ENCODE peak calls at places on chromosomes 13 and 19, in four cellular contexts. One of them, this sample, is unnamed. For H3K4me1, the result is how much of the 10 kb centered on the place peaks cover.

GRCh38 chr19:55212447-55212846 is 3.1 kb upstream of the PTPRH start:
- DNase-seq in gastrocnemius medialis: no peak
- DNase-seq in upper lobe of right lung: no peak
- DNase-seq in endodermal cell: peak
- DNase-seq in this sample: no peak

GRCh38 chr13:46119883-46120614 is 15.2 kb upstream of the CPB2 start:
- DNase-seq in endodermal cell: peak
- DNase-seq in upper lobe of right lung: no peak
- DNase-seq in gastrocnemius medialis: no peak
- DNase-seq in this sample: no peak

GRCh38 chr13:48909088-48909389 is 66.7 kb upstream of the FNDC3A start:
- DNase-seq in endodermal cell: no peak
- DNase-seq in upper lobe of right lung: no peak
- DNase-seq in gastrocnemius medialis: no peak
- DNase-seq in this sample: no peak

GRCh38 chr13:34627905-34628682 is 314.0 kb upstream of the NBEA start:
- DNase-seq in endodermal cell: no peak
- DNase-seq in upper lobe of right lung: no peak
- DNase-seq in gastrocnemius medialis: no peak
- DNase-seq in this sample: no peak

GRCh38 chr13:109737606-109738005 is 48.8 kb downstream of the IRS2 start:
- DNase-seq in gastrocnemius medialis: no peak
- DNase-seq in upper lobe of right lung: no peak
- DNase-seq in endodermal cell: peak
- DNase-seq in this sample: no peak

GRCh38 chr13:99969934-99970760 is 1.4 kb downstream of the ZIC5 start:
- DNase-seq in endodermal cell: peak
- DNase-seq in gastrocnemius medialis: no peak
- DNase-seq in upper lobe of right lung: no peak
- DNase-seq in this sample: no peak

GRCh38 chr13:73608731-73609485 is 525.3 kb downstream of the KLF12 start:
- DNase-seq in gastrocnemius medialis: no peak
- DNase-seq in endodermal cell: no peak
- DNase-seq in upper lobe of right lung: no peak
- DNase-seq in this sample: no peak

GRCh38 chr13:111168116-111168515 is 53.0 kb downstream of the ARHGEF7 start:
- DNase-seq in upper lobe of right lung: no peak
- DNase-seq in gastrocnemius medialis: no peak
- DNase-seq in endodermal cell: no peak
- DNase-seq in this sample: no peak

GRCh38 chr13:50319603-50320296 is 304.5 kb downstream of the KCNRG start:
- DNase-seq in upper lobe of right lung: no peak
- DNase-seq in gastrocnemius medialis: no peak
- DNase-seq in endodermal cell: no peak
- DNase-seq in this sample: no peak

GRCh38 chr19:45079063-45079910 is at the start of gene GEMIN7:
- DNase-seq in upper lobe of right lung: peak
- DNase-seq in endodermal cell: peak
- DNase-seq in gastrocnemius medialis: peak
- DNase-seq in this sample: peak

GRCh38 chr19:53905787-53906186 is 3.3 kb upstream of the CACNG7 start:
- DNase-seq in upper lobe of right lung: no peak
- DNase-seq in endodermal cell: no peak
- DNase-seq in gastrocnemius medialis: no peak
- DNase-seq in this sample: no peak

GRCh38 chr13:48813518-48813917 is 159.8 kb downstream of the CYSLTR2 start:
- DNase-seq in upper lobe of right lung: no peak
- DNase-seq in gastrocnemius medialis: no peak
- DNase-seq in endodermal cell: no peak
- DNase-seq in this sample: no peak

GRCh38 chr13:52155177-52155576 is 4.2 kb downstream of the NEK3 start:
- DNase-seq in upper lobe of right lung: no peak
- DNase-seq in endodermal cell: no peak
- DNase-seq in gastrocnemius medialis: no peak
- DNase-seq in this sample: no peak

GRCh38 chr19:48271531-48272151 is 1.8 kb downstream of the ZNF114 start:
- DNase-seq in endodermal cell: peak
- DNase-seq in upper lobe of right lung: peak
- DNase-seq in gastrocnemius medialis: no peak
- DNase-seq in this sample: no peak

GRCh38 chr13:112755331-112755730 is 65.5 kb downstream of the ATP11A start:
- DNase-seq in gastrocnemius medialis: no peak
- DNase-seq in upper lobe of right lung: peak
- DNase-seq in endodermal cell: no peak
- DNase-seq in this sample: peak

GRCh38 chr19:46944918-46945628 is 74.6 kb upstream of the NPAS1 start:
- DNase-seq in upper lobe of right lung: no peak
- DNase-seq in gastrocnemius medialis: peak
- DNase-seq in endodermal cell: peak
- DNase-seq in this sample: peak

GRCh38 chr19:49924004-49924880 is 4.8 kb upstream of the ATF5 start:
- DNase-seq in endodermal cell: peak
- DNase-seq in gastrocnemius medialis: peak
- DNase-seq in upper lobe of right lung: no peak
- DNase-seq in this sample: peak

GRCh38 chr19:53504903-53505302 is 33.0 kb upstream of the ZNF331 start:
- DNase-seq in endodermal cell: no peak
- DNase-seq in gastrocnemius medialis: no peak
- DNase-seq in upper lobe of right lung: no peak
- DNase-seq in this sample: no peak

GRCh38 chr13:50094615-50095293 is 79.5 kb downstream of the KCNRG start:
- DNase-seq in upper lobe of right lung: no peak
- DNase-seq in gastrocnemius medialis: no peak
- DNase-seq in endodermal cell: no peak
- DNase-seq in this sample: no peak

GRCh38 chr19:15424692-15425272 is 6.0 kb upstream of the AKAP8L start:
- DNase-seq in upper lobe of right lung: no peak
- DNase-seq in gastrocnemius medialis: no peak
- DNase-seq in endodermal cell: no peak
- DNase-seq in this sample: no peak

GRCh38 chr19:51948979-51949378 is 21.7 kb downstream of the ZNF613 start:
- DNase-seq in endodermal cell: no peak
- DNase-seq in gastrocnemius medialis: no peak
- DNase-seq in upper lobe of right lung: no peak
- DNase-seq in this sample: no peak

GRCh38 chr19:46887240-46887782 is 26.5 kb downstream of the ARHGAP35 start:
- DNase-seq in gastrocnemius medialis: no peak
- DNase-seq in upper lobe of right lung: no peak
- DNase-seq in endodermal cell: no peak
- DNase-seq in this sample: no peak

GRCh38 chr19:39261704-39262103 is 6.5 kb upstream of the IFNL2 start:
- DNase-seq in endodermal cell: no peak
- DNase-seq in upper lobe of right lung: no peak
- DNase-seq in gastrocnemius medialis: no peak
- DNase-seq in this sample: no peak

GRCh38 chr13:28349901-28350654 is 144.8 kb downstream of the FLT1 start:
- DNase-seq in upper lobe of right lung: no peak
- DNase-seq in gastrocnemius medialis: no peak
- DNase-seq in endodermal cell: no peak
- DNase-seq in this sample: no peak

GRCh38 chr13:79880820-79881219 is 399.9 kb downstream of the NDFIP2 start:
- DNase-seq in upper lobe of right lung: no peak
- DNase-seq in gastrocnemius medialis: no peak
- DNase-seq in endodermal cell: no peak
- DNase-seq in this sample: no peak

GRCh38 chr13:104567114-104567513 is 1500.9 kb upstream of the SLC10A2 start:
- DNase-seq in endodermal cell: no peak
- DNase-seq in gastrocnemius medialis: no peak
- DNase-seq in upper lobe of right lung: no peak
- DNase-seq in this sample: no peak

DNA sequence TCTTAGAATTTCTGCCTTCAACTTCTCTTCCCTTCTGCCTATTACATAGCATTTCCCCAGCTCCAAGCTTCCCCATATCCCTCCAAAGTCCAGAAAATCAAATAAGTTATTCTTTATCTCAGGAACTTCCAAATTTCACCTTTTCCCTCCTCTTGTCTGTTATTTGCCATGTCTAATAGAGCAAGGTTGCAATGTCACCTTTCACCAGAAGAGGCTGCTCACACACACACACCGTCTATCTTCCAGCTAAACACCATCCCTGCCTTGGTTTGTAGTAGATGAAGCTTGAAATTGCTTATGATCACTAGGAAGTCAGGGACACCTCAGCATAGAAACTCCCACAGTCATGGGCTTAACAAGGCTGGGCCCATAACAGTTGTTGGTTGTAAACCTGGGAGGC is 48.4 kb downstream of the ZNRF4 start:
- DNase-seq in upper lobe of right lung: no peak
- DNase-seq in endodermal cell: peak
- DNase-seq in gastrocnemius medialis: no peak
- DNase-seq in this sample: no peak
- TF ChIP-seq CTCF in upper lobe of right lung: no peak
- TF ChIP-seq CTCF in endodermal cell: no peak
- TF ChIP-seq CTCF in gastrocnemius medialis: no peak
- TF ChIP-seq CTCF in this sample: no peak

DNA sequence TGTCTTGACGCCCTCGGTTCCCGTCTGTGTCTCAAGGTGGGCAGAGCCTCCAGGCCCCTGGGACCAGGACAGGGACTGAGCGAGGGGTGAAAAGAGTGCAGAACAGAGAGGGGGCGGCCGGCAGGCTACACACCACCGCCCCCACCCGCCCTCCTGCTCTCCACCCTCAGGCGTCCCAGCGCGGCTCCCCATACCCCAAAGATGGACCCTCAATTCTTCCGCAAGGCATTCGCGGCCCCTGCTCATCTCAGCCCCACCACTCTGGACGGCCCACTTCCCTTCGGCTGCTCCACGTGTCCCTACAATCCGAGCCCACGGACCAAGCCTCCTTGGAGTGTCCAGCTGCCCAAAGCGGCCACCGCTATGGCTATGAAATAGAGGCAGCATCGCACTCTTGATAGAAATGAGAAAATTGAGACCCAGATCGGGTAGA is 1.8 kb downstream of the KLF16 start:
- DNase-seq in gastrocnemius medialis: no peak
- DNase-seq in endodermal cell: no peak
- DNase-seq in upper lobe of right lung: no peak
- DNase-seq in this sample: no peak
- H3K4me1 ChIP-seq in gastrocnemius medialis: under half
- H3K4me1 ChIP-seq in endodermal cell: under half
- H3K4me1 ChIP-seq in upper lobe of right lung: half or more
- H3K4me1 ChIP-seq in this sample: under half

DNA sequence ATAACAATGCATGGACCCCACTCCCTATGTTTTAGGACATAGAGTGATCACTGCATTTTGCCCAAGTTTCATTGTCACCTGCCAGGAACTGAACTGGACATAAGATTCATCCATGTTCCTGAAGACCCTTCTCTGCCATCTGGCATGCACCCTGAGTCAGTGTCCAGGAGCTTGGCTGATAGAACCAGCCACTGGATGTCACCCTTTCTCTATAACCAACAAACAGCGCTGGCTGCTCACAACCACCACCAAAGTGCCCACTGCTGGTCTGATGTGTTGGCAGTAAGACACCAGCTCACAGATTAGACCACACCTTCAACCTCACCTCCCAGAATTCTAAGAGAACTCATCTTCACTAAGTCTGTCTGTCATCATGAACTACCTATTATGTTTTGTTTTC is 333.4 kb downstream of the ITGBL1 start:
- DNase-seq in gastrocnemius medialis: no peak
- DNase-seq in upper lobe of right lung: no peak
- DNase-seq in endodermal cell: peak
- DNase-seq in this sample: no peak
- TF ChIP-seq CTCF in gastrocnemius medialis: no peak
- TF ChIP-seq CTCF in upper lobe of right lung: no peak
- TF ChIP-seq CTCF in endodermal cell: peak
- TF ChIP-seq CTCF in this sample: no peak

GRCh38 chr19:6272913-6273600 is 6.7 kb downstream of the MLLT1 start:
- DNase-seq in upper lobe of right lung: no peak
- DNase-seq in endodermal cell: no peak
- DNase-seq in gastrocnemius medialis: no peak
- DNase-seq in this sample: no peak
- H3K4me1 ChIP-seq in upper lobe of right lung: half or more
- H3K4me1 ChIP-seq in endodermal cell: half or more
- H3K4me1 ChIP-seq in gastrocnemius medialis: half or more
- H3K4me1 ChIP-seq in this sample: half or more

GRCh38 chr19:7861619-7862412 is 12.4 kb downstream of the PRR36 start:
- DNase-seq in endodermal cell: peak
- DNase-seq in upper lobe of right lung: no peak
- DNase-seq in gastrocnemius medialis: no peak
- DNase-seq in this sample: peak
- TF ChIP-seq CTCF in endodermal cell: peak
- TF ChIP-seq CTCF in upper lobe of right lung: no peak
- TF ChIP-seq CTCF in gastrocnemius medialis: no peak
- TF ChIP-seq CTCF in this sample: no peak

DNA sequence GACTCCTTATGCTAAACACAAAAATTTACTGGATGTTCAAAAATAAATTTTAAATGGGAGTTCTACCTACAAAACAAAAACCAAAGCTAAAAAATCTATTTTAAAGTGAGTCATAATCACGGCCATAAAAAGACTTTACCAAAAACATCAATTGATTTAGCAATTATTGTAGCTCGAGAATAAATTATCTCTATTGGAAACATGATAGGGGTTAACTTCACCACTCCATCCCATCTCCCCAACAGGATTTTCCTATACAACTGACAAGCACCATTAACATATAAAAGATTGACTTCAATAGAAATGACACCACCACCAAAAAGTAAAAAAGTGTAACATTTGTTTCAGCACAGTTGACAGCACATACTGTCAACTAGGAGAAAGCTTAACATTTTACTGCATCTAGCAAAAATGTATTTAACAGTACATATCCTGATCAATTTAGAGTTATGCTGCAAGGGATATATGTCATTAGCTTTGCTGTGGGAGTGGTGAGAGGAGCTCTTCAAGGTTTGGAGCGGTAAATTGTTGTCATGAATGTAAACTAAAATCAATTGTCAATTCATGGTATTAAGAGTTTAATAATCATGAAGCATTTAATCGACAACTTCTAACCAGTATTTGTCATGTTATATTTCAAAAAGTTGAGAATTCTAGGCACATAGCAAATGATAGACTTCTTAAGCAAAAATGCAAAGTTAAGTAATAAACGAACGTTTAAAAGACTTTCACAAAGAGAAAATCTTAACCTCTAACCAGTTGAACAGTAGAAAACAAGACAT is 3.8 kb downstream of the UBL3 start:
- DNase-seq in endodermal cell: no peak
- DNase-seq in upper lobe of right lung: no peak
- DNase-seq in gastrocnemius medialis: no peak
- DNase-seq in this sample: no peak
- H3K4me1 ChIP-seq in endodermal cell: under half
- H3K4me1 ChIP-seq in upper lobe of right lung: under half
- H3K4me1 ChIP-seq in gastrocnemius medialis: under half
- H3K4me1 ChIP-seq in this sample: under half

GRCh38 chr13:102571075-102571474 is 25.7 kb upstream of the TPP2 start:
- DNase-seq in gastrocnemius medialis: no peak
- DNase-seq in upper lobe of right lung: no peak
- DNase-seq in endodermal cell: peak
- DNase-seq in this sample: no peak
- TF ChIP-seq CTCF in gastrocnemius medialis: no peak
- TF ChIP-seq CTCF in upper lobe of right lung: no peak
- TF ChIP-seq CTCF in endodermal cell: peak
- TF ChIP-seq CTCF in this sample: no peak